ENCODE peak calls at places on chromosomes 5 and 9, in seven cellular contexts. One of them, this sample, is unnamed.

GRCh38 chr5:72093231-72093630 is 14.0 kb upstream of the MAP1B start:
- DNase-seq in amniotic stem cell: no peak
- DNase-seq in HAP-1: no peak
- DNase-seq in foreskin melanocyte: no peak
- DNase-seq in NCI-H774: no peak
- DNase-seq in body of pancreas: no peak
- DNase-seq in HTR-8/SVneo: no peak
- DNase-seq in this sample: peak

GRCh38 chr9:69936427-69936826 is 107.2 kb upstream of the MAMDC2 start:
- DNase-seq in amniotic stem cell: no peak
- DNase-seq in HAP-1: no peak
- DNase-seq in foreskin melanocyte: no peak
- DNase-seq in NCI-H774: no peak
- DNase-seq in body of pancreas: no peak
- DNase-seq in HTR-8/SVneo: no peak
- DNase-seq in this sample: peak

GRCh38 chr5:59034498-59035186 is 451.8 kb downstream of the RAB3C start:
- DNase-seq in amniotic stem cell: peak
- DNase-seq in HAP-1: no peak
- DNase-seq in foreskin melanocyte: peak
- DNase-seq in NCI-H774: no peak
- DNase-seq in body of pancreas: no peak
- DNase-seq in HTR-8/SVneo: no peak
- DNase-seq in this sample: no peak

GRCh38 chr9:79584655-79584982 is 12.9 kb downstream of the TLE4 start:
- DNase-seq in amniotic stem cell: no peak
- DNase-seq in HAP-1: no peak
- DNase-seq in foreskin melanocyte: no peak
- DNase-seq in NCI-H774: no peak
- DNase-seq in body of pancreas: no peak
- DNase-seq in HTR-8/SVneo: no peak
- DNase-seq in this sample: no peak

GRCh38 chr5:161686149-161686548 is 628 bp downstream of the GABRA6 start:
- DNase-seq in amniotic stem cell: no peak
- DNase-seq in HAP-1: no peak
- DNase-seq in foreskin melanocyte: no peak
- DNase-seq in NCI-H774: no peak
- DNase-seq in body of pancreas: no peak
- DNase-seq in HTR-8/SVneo: no peak
- DNase-seq in this sample: no peak

GRCh38 chr9:37593877-37594448 is 1.6 kb upstream of the TOMM5 start:
- DNase-seq in amniotic stem cell: no peak
- DNase-seq in HAP-1: no peak
- DNase-seq in foreskin melanocyte: no peak
- DNase-seq in NCI-H774: no peak
- DNase-seq in body of pancreas: no peak
- DNase-seq in HTR-8/SVneo: no peak
- DNase-seq in this sample: no peak

GRCh38 chr9:93595861-93596365 is 19.5 kb downstream of the PHF2 start:
- DNase-seq in amniotic stem cell: no peak
- DNase-seq in HAP-1: no peak
- DNase-seq in foreskin melanocyte: no peak
- DNase-seq in NCI-H774: no peak
- DNase-seq in body of pancreas: no peak
- DNase-seq in HTR-8/SVneo: no peak
- DNase-seq in this sample: no peak

GRCh38 chr5:172541119-172541763 is 86.9 kb upstream of the SH3PXD2B start:
- DNase-seq in amniotic stem cell: no peak
- DNase-seq in HAP-1: no peak
- DNase-seq in foreskin melanocyte: no peak
- DNase-seq in NCI-H774: no peak
- DNase-seq in body of pancreas: no peak
- DNase-seq in HTR-8/SVneo: no peak
- DNase-seq in this sample: no peak

GRCh38 chr5:75712091-75712490 is 5.1 kb downstream of the POC5 start:
- DNase-seq in amniotic stem cell: no peak
- DNase-seq in HAP-1: no peak
- DNase-seq in foreskin melanocyte: no peak
- DNase-seq in NCI-H774: no peak
- DNase-seq in body of pancreas: no peak
- DNase-seq in HTR-8/SVneo: no peak
- DNase-seq in this sample: no peak

GRCh38 chr9:16553869-16554540 is 316.5 kb downstream of the BNC2 start:
- DNase-seq in amniotic stem cell: no peak
- DNase-seq in HAP-1: no peak
- DNase-seq in foreskin melanocyte: no peak
- DNase-seq in NCI-H774: no peak
- DNase-seq in body of pancreas: no peak
- DNase-seq in HTR-8/SVneo: no peak
- DNase-seq in this sample: no peak

GRCh38 chr5:85938201-85938600 is 679.5 kb upstream of the COX7C start:
- DNase-seq in amniotic stem cell: no peak
- DNase-seq in HAP-1: no peak
- DNase-seq in foreskin melanocyte: no peak
- DNase-seq in NCI-H774: no peak
- DNase-seq in body of pancreas: no peak
- DNase-seq in HTR-8/SVneo: no peak
- DNase-seq in this sample: no peak

GRCh38 chr9:38284768-38285080 is 107.8 kb upstream of the ALDH1B1 start:
- DNase-seq in amniotic stem cell: no peak
- DNase-seq in HAP-1: no peak
- DNase-seq in foreskin melanocyte: no peak
- DNase-seq in NCI-H774: peak
- DNase-seq in body of pancreas: no peak
- DNase-seq in HTR-8/SVneo: no peak
- DNase-seq in this sample: no peak

GRCh38 chr5:53970510-53970909 is 339.9 kb downstream of the ARL15 start:
- DNase-seq in amniotic stem cell: no peak
- DNase-seq in HAP-1: no peak
- DNase-seq in foreskin melanocyte: no peak
- DNase-seq in NCI-H774: no peak
- DNase-seq in body of pancreas: no peak
- DNase-seq in HTR-8/SVneo: no peak
- DNase-seq in this sample: no peak

GRCh38 chr9:1207681-1208080 is 157.5 kb downstream of the DMRT2 start:
- DNase-seq in amniotic stem cell: no peak
- DNase-seq in HAP-1: no peak
- DNase-seq in foreskin melanocyte: no peak
- DNase-seq in NCI-H774: no peak
- DNase-seq in body of pancreas: no peak
- DNase-seq in HTR-8/SVneo: no peak
- DNase-seq in this sample: peak

GRCh38 chr5:1215320-1216096 is 9.7 kb upstream of the SLC6A18 start:
- DNase-seq in amniotic stem cell: no peak
- DNase-seq in HAP-1: no peak
- DNase-seq in foreskin melanocyte: no peak
- DNase-seq in NCI-H774: no peak
- DNase-seq in body of pancreas: no peak
- DNase-seq in HTR-8/SVneo: no peak
- DNase-seq in this sample: no peak